ENCODE peak calls at places on chromosomes 6 and 20, in four cellular contexts. D is HEK293T, G is HepG2, N is K562. Q is an unnamed sample.

GRCh38 chr20:44288252-44288651 is 22.8 kb downstream of the FITM2 start:
- DNase-seq in D (no peak), G (peak), N (peak), Q (no peak)

GRCh38 chr6:165244524-165245247 is 64.7 kb downstream of the C6orf118 start:
- DNase-seq in D (no peak), G (no peak), N (no peak), Q (no peak)

GRCh38 chr6:52741872-52742271 is 21.4 kb downstream of the GSTA2 start:
- DNase-seq in D (no peak), G (no peak), N (no peak), Q (no peak)

GRCh38 chr6:104705095-104705707 is 154.5 kb downstream of the HACE1 start:
- DNase-seq in D (no peak), G (no peak), N (no peak), Q (no peak)

GRCh38 chr20:50193169-50193850 is 2.7 kb downstream of the CEBPB start:
- DNase-seq in D (no peak), G (no peak), N (peak), Q (no peak)

GRCh38 chr6:11445146-11445545 is 92.4 kb upstream of the TMEM170B start:
- DNase-seq in D (no peak), G (no peak), N (no peak), Q (no peak)

GRCh38 chr20:37421988-37422387 is 76.0 kb downstream of the SRC start:
- DNase-seq in D (no peak), G (no peak), N (no peak), Q (no peak)

GRCh38 chr6:19380287-19380686 is 456.9 kb upstream of the ID4 start:
- DNase-seq in D (no peak), G (no peak), N (no peak), Q (no peak)

GRCh38 chr6:43736211-43736786 is 33.7 kb upstream of the VEGFA start:
- DNase-seq in D (no peak), G (peak), N (no peak), Q (no peak)

GRCh38 chr6:144063246-144063743 is 32.1 kb downstream of the SF3B5 start:
- DNase-seq in D (peak), G (no peak), N (peak), Q (no peak)

GRCh38 chr6:70686548-70687133 is 19.0 kb downstream of the SMAP1 start:
- DNase-seq in D (no peak), G (peak), N (peak), Q (no peak)

GRCh38 chr6:13427346-13427745 is 60.1 kb downstream of the GFOD1 start:
- DNase-seq in D (no peak), G (no peak), N (no peak), Q (peak)

GRCh38 chr6:44630125-44631028 is 242.9 kb downstream of the CDC5L start:
- DNase-seq in D (peak), G (peak), N (peak), Q (no peak)

GRCh38 chr20:62980970-62981369 is 25.8 kb downstream of the BHLHE23 start:
- DNase-seq in D (peak), G (no peak), N (no peak), Q (no peak)

GRCh38 chr20:43658723-43659419 is 8.0 kb upstream of the MYBL2 start:
- DNase-seq in D (no peak), G (no peak), N (no peak), Q (no peak)

GRCh38 chr20:47768016-47768953 is 17.0 kb downstream of the SULF2 start:
- DNase-seq in D (no peak), G (no peak), N (no peak), Q (no peak)

GRCh38 chr6:110456694-110457093 is 19.7 kb downstream of the SLC22A16 start:
- DNase-seq in D (no peak), G (no peak), N (no peak), Q (no peak)

GRCh38 chr6:146287691-146288369 is 255.8 kb upstream of the RAB32 start:
- DNase-seq in D (no peak), G (no peak), N (no peak), Q (no peak)

GRCh38 chr20:6388666-6389197 is 265.9 kb upstream of the FERMT1 start:
- DNase-seq in D (no peak), G (no peak), N (no peak), Q (no peak)

GRCh38 chr6:153092082-153093013 is 38.7 kb downstream of the RGS17 start:
- DNase-seq in D (peak), G (no peak), N (no peak), Q (peak)

GRCh38 chr6:111817451-111818146 is 55.7 kb downstream of the FYN start:
- DNase-seq in D (no peak), G (no peak), N (no peak), Q (no peak)

GRCh38 chr6:81937296-81937937 is 184.9 kb upstream of the TENT5A start:
- DNase-seq in D (no peak), G (peak), N (no peak), Q (no peak)

GRCh38 chr20:32437391-32438074 is 79.4 kb downstream of the ASXL1 start:
- DNase-seq in D (no peak), G (peak), N (no peak), Q (no peak)
- TF ChIP-seq FOXK2 in D (no peak), G (no peak), N (no peak), Q (no peak)

GRCh38 chr6:6785163-6785521 is 196.6 kb downstream of the LY86 start:
- DNase-seq in D (no peak), G (no peak), N (no peak), Q (no peak)
- TF ChIP-seq FOXK2 in D (no peak), G (no peak), N (no peak), Q (no peak)

GRCh38 chr6:157383471-157383870 is 2.5 kb downstream of the ZDHHC14 start:
- DNase-seq in D (no peak), G (no peak), N (no peak), Q (no peak)

GRCh38 chr6:157380779-157381561 is at the start of gene ZDHHC14:
- DNase-seq in D (peak), G (peak), N (peak), Q (peak)

GRCh38 chr6:157379656-157380457 is 1.1 kb upstream of the ZDHHC14 start:
- DNase-seq in D (peak), G (peak), N (peak), Q (peak)

GRCh38 chr6:157380458-157380778 is 572 bp upstream of the ZDHHC14 start:
- DNase-seq in D (no peak), G (no peak), N (no peak), Q (no peak)

DNA sequence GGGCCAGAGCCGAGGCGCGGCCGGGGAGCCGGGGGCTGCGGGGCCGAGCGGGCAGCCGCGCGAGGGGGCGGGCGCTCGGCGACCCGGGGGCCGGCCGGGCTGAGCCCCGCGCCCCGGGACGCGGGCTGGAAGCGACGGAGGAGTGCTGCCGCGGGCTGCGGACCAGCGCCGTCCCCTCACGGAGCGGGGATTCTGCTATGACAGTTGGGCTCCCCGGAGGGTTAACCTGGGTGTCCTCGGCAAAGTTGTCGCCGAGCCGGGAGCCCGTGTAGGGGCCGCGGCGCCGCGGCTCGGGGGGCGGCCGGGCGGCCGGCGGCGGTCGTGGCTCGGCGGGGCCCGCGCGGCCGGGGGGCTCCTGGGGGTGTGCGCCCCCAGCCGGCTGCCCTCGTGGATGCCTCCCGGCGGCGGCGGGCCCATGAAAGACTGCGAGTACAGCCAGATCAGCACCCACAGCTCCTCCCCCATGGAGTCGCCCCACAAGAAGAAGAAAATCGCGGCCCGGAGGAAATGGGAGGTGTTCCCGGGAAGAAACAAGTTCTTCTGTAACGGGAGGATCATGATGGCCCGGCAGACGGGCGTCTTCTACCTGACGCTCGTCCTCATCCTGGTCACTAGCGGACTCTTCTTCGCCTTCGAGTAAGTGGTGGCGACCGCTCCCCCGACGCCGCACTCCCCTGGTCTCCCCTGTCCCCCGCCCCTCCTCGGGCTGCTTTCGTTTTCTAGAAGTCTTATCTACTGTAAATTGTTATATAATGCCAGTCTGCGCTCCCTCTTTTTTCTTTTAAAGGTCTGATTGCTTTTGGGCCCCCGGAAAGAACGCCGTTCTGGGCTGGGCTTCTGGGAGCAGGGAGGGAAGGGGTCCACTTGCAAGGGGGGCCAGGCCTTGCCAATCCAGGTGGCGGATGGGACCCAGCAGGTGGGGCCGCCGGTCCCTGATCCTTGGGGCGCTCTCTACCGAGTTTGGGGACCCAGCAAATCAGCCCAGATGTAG is 936 bp downstream of the ZDHHC14 start:
- DNase-seq in D (peak), G (peak), N (peak), Q (no peak)
- TF ChIP-seq FOXK2 in D (no peak), G (no peak), N (no peak), Q (no peak)

DNA sequence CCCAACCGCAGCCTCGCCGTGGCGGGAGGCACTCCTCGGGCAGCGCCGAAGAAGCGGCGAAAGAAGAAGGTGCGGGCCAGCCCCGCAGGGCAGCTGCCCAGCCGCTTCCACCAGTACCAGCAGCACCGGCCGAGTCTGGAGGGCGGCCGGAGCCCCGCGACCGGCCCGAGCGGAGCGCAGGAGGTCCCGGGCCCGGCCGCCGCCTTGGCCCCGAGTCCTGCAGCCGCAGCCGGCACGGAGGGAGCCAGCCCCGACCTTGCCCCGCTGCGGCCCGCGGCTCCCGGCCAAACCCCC is 525 bp downstream of the PNRC1 start:
- DNase-seq in D (no peak), G (no peak), N (no peak), Q (no peak)
- TF ChIP-seq FOXK2 in D (no peak), G (no peak), N (no peak), Q (no peak)

GRCh38 chr6:136860043-136860442 is 37.7 kb downstream of the PEX7 start:
- DNase-seq in D (no peak), G (no peak), N (no peak), Q (no peak)
- TF ChIP-seq FOXK2 in D (no peak), G (no peak), N (no peak), Q (no peak)

DNA sequence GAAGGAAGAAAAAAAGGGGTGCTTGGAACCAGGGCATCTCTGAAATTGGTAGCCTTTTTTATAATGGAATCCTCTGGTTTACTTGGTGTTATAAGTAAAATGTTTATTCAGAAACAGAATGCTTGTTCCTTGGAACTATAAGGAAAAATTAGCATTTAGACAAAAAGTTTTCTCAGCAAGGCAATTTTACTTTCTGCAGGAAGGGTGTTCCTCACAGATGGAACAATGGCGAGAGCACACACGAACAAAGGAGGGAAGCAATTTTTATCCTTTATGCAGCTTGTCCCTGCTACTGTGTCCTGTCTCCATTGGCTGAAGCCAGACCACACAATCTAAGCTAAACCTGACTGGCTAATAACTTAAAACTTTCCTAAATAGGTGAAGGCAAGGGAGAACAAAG is 22.7 kb upstream of the FANCE start:
- DNase-seq in D (no peak), G (no peak), N (no peak), Q (no peak)
- TF ChIP-seq FOXK2 in D (no peak), G (no peak), N (no peak), Q (no peak)

GRCh38 chr6:2973656-2974055 is 2.3 kb upstream of the SERPINB6 start:
- DNase-seq in D (no peak), G (no peak), N (peak), Q (no peak)
- TF ChIP-seq FOXK2 in D (no peak), G (no peak), N (no peak), Q (no peak)

DNA sequence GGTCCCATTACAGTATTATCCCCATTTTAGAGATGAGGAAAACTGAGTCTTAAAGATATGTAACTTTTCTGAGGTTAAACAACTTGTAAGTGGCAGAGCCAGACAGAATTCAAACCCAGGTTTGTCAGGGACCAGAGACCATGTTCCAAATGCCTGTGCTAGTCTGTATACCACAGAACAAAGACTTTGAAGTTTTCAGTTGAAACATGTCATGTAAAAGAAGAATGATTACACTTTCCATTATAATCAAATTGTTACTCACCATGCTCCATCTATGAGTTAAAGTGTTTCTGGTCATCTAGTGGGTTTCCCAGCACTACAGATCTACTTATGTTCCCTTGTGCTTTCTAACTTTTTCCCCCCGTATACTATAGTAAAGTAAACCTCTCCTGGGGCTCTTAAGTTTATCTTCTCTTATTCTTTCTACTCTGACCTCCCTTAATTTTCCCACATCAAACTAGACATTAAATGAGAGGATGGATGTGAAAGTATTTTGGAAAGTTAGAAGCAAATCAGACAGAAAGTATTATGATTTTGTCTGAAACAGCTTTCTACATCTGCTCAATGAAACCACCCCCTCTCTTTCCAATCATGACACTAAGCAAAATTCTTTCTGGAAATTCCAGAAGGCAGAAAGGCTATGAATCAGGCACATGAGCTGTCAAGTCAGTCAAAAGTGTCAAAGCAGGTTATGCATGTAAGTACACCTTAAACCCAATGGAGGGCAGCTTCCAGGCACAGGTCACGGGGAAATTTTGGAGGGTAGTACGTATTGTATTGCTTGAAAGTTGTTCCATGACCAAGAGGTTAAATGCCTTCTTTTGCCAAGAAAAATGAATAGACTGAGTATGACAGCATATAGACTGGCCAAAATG is 132.7 kb upstream of the MAP3K7 start:
- DNase-seq in D (no peak), G (no peak), N (no peak), Q (no peak)
- TF ChIP-seq FOXK2 in D (no peak), G (no peak), N (no peak), Q (no peak)

GRCh38 chr6:167683028-167683862 is 143.5 kb upstream of the AFDN start:
- DNase-seq in D (no peak), G (peak), N (no peak), Q (no peak)
- TF ChIP-seq FOXK2 in D (no peak), G (peak), N (no peak), Q (no peak)